ENCODE peak calls at places on chromosomes 13 and 19, in four cellular contexts. T is GM23338, J is pancreas, K is cardiac muscle cell. S is an unnamed sample. For H3K27me3, the result is how much of the 10 kb centered on the place peaks cover.

GRCh38 chr19:18128044-18128443 is 24.9 kb upstream of the PIK3R2 start:
- DNase-seq in T (no peak), J (no peak), K (no peak), S (peak)

GRCh38 chr19:55146078-55146647 is 2.8 kb downstream of the TNNT1 start:
- DNase-seq in T (peak), J (no peak), K (no peak), S (no peak)

GRCh38 chr13:29861694-29862110 is 11.3 kb upstream of the UBL3 start:
- DNase-seq in T (no peak), J (no peak), K (no peak), S (peak)

GRCh38 chr19:16445238-16446107 is 26.3 kb downstream of the EPS15L1 start:
- DNase-seq in T (no peak), J (no peak), K (no peak), S (no peak)

GRCh38 chr19:33777753-33778088 is 18.9 kb upstream of the KCTD15 start:
- DNase-seq in T (no peak), J (no peak), K (no peak), S (no peak)

GRCh38 chr13:45747071-45747470 is 45.0 kb downstream of the CBY2 start:
- DNase-seq in T (no peak), J (no peak), K (no peak), S (no peak)

GRCh38 chr19:53879145-53880037 is 2.6 kb upstream of the PRKCG start:
- DNase-seq in T (peak), J (peak), K (peak), S (peak)

GRCh38 chr13:73109288-73109899 is 50.6 kb downstream of the KLF5 start:
- DNase-seq in T (no peak), J (no peak), K (no peak), S (no peak)

GRCh38 chr13:101875717-101876393 is 423.4 kb downstream of the ITGBL1 start:
- DNase-seq in T (no peak), J (no peak), K (no peak), S (peak)

GRCh38 chr19:50658438-50659317 is 9.4 kb downstream of the C19orf81 start:
- DNase-seq in T (peak), J (peak), K (peak), S (no peak)

GRCh38 chr13:112104873-112105234 is 37.9 kb downstream of the SOX1 start:
- DNase-seq in T (no peak), J (no peak), K (no peak), S (no peak)

GRCh38 chr13:112105244-112105681 is 38.3 kb downstream of the SOX1 start:
- DNase-seq in T (peak), J (no peak), K (no peak), S (no peak)

GRCh38 chr13:112103260-112103843 is 36.4 kb downstream of the SOX1 start:
- DNase-seq in T (peak), J (no peak), K (no peak), S (no peak)

GRCh38 chr13:112105884-112106283 is 38.9 kb downstream of the SOX1 start:
- DNase-seq in T (peak), J (no peak), K (peak), S (no peak)

GRCh38 chr13:112103971-112104872 is 37.3 kb downstream of the SOX1 start:
- DNase-seq in T (peak), J (no peak), K (peak), S (no peak)
- H3K27me3 ChIP-seq in T (half or more), J (half or more), K (half or more), S (under half)

GRCh38 chr13:57633141-57633949 is 1.8 kb downstream of the PCDH17 start:
- DNase-seq in T (peak), J (peak), K (peak), S (no peak)
- TF ChIP-seq CTCF in T (peak), J (peak), K (peak), S (peak)

GRCh38 chr19:34900245-34900644 is 26.5 kb upstream of the ZNF30 start:
- DNase-seq in T (no peak), J (no peak), K (no peak), S (no peak)
- H3K27me3 ChIP-seq in T (under half), J (under half), K (under half), S (under half)

DNA sequence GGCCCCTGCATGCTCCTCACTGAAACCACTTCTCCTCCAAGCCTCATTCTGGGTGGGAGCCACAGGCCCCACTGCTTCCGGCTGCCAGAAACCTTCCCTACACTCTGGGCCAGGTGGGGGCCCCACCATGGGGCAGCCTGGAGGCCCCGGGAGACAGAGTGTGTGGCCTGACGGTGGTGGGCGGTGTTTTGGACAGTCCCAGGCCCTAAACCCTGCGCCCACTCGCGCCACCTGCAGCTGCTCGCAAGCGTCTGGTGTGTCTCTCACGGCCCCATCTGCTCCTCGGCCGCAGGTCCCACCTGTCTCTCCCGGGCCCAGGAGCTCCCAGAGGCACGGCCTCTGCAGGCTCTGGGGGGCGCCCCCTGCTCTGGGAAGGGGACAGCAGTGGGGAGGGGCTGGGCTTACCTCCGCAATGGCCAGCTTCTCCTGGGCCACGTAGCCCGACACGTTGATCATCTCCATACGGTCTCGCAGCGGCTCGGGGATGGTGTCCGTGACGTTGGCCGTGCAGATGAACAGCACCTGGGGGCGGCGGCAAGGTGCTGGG is 5.6 kb downstream of the RPL36 start:
- DNase-seq in T (peak), J (no peak), K (no peak), S (no peak)
- TF ChIP-seq CTCF in T (no peak), J (no peak), K (no peak), S (no peak)

GRCh38 chr13:27929868-27930267 is 10.1 kb downstream of the PDX1 start:
- DNase-seq in T (no peak), J (no peak), K (no peak), S (no peak)

GRCh38 chr13:27928353-27928804 is 8.6 kb downstream of the PDX1 start:
- DNase-seq in T (peak), J (no peak), K (no peak), S (no peak)

GRCh38 chr13:27926644-27927434 is 7.0 kb downstream of the PDX1 start:
- DNase-seq in T (peak), J (peak), K (no peak), S (no peak)

GRCh38 chr13:27928805-27929753 is 9.3 kb downstream of the PDX1 start:
- DNase-seq in T (peak), J (peak), K (no peak), S (no peak)

GRCh38 chr13:27927444-27928352 is 7.9 kb downstream of the PDX1 start:
- DNase-seq in T (peak), J (no peak), K (no peak), S (no peak)
- H3K27me3 ChIP-seq in T (half or more), J (under half), K (half or more), S (half or more)

DNA sequence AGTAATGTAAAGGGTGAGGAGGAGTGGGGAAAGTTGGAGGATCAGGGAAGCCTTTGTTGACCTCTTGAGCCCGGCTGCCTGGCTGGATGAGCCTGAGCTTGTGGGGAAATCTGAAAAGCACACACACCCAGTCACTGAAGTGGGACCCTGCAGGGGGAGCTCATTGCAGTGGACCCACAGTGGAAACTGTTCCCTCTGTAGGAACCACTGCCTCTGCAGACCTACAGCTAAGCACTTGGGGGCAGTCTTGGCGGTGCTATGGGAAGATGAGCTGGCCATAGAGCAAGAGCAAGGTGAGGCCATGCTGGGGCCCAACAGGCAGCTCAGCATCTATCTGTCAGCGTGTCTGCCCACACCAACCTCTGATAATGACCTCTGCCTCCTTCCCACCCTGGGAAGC is 294.8 kb downstream of the TSHZ3 start:
- DNase-seq in T (peak), J (no peak), K (peak), S (peak)
- TF ChIP-seq CTCF in T (peak), J (no peak), K (peak), S (peak)

DNA sequence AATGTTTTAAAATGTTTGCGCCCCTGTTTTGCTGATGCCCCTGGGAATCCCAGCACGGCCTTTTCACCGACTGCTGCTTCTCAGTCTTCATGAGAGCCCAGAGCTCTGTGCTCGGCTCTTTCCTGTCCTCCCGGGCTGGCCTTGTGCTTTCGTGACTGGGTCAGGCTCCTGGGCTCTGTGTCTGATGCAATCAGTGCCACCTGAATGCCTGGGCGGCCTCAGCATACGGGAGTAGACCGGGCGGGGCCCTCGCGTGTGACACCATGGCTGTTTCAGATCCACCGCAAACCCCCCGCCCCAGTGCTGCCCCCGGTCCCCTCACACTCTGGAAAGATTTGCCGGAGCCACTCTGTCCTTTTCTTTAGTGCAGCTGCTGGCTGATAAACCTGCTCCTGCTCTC is 21.4 kb downstream of the PABPC3 start:
- DNase-seq in T (no peak), J (no peak), K (no peak), S (no peak)
- H3K27me3 ChIP-seq in T (under half), J (under half), K (under half), S (under half)